ENCODE peak calls at places on chromosomes 4 and X, in five cellular contexts. I, N, U, X and C are unnamed samples.

GRCh38 chr4:110959041-110959643 is 336.3 kb upstream of the PITX2 start:
- DNase-seq in U (no peak), X (no peak), I (no peak), N (no peak), C (no peak)

GRCh38 chr4:5381981-5382441 is 326.3 kb downstream of the EVC2 start:
- DNase-seq in I (no peak), N (no peak), U (no peak), X (no peak), C (no peak)

GRCh38 chr4:143253156-143253555 is 68.4 kb downstream of the USP38 start:
- DNase-seq in N (no peak), U (no peak), X (no peak), I (no peak), C (no peak)

GRCh38 chr4:150493846-150494245 is 88.1 kb upstream of the MAB21L2 start:
- DNase-seq in N (no peak), X (no peak), I (no peak), U (no peak), C (no peak)

GRCh38 chr4:69689530-69690111 is 36.6 kb upstream of the UGT2A1 start:
- DNase-seq in N (no peak), I (peak; percentile 31), U (peak; percentile 9), X (no peak), C (no peak)

GRCh38 chr4:15444276-15444675 is 16.4 kb downstream of the C1QTNF7 start:
- DNase-seq in X (no peak), I (no peak), N (no peak), U (no peak), C (no peak)

GRCh38 chrX:124555036-124555595 is 208.8 kb downstream of the SH2D1A start:
- DNase-seq in U (no peak), I (no peak), X (no peak), N (no peak), C (peak; percentile 4)

GRCh38 chrX:617891-618290 is 12.7 kb upstream of the SHOX start:
- DNase-seq in X (no peak), I (no peak), N (no peak), U (peak; percentile 8), C (no peak)

GRCh38 chrX:125198546-125198945 is 121.1 kb upstream of the TEX13C start:
- DNase-seq in X (no peak), U (no peak), I (no peak), N (no peak), C (no peak)

GRCh38 chr4:129043523-129043922 is 49.8 kb downstream of the SCLT1 start:
- DNase-seq in U (no peak), I (no peak), N (no peak), X (no peak), C (peak; percentile 13)

GRCh38 chrX:147911192-147912022 is at the start of gene FMR1:
- DNase-seq in N (peak; percentile 94), I (peak; percentile 96), U (peak; percentile 96), X (peak; percentile 83), C (peak; percentile 95)

GRCh38 chr4:47550899-47551548 is 65.9 kb downstream of the ATP10D start:
- DNase-seq in I (no peak), U (no peak), N (no peak), X (no peak), C (no peak)

GRCh38 chr4:113561092-113561491 is 200.4 kb downstream of the CAMK2D start:
- DNase-seq in N (no peak), U (no peak), I (no peak), X (no peak), C (no peak)

GRCh38 chr4:80014531-80014930 is 58.5 kb downstream of the ANTXR2 start:
- DNase-seq in X (no peak), I (no peak), N (no peak), U (no peak), C (no peak)

GRCh38 chrX:2550288-2551020 is 49.7 kb upstream of the DHRSX start:
- DNase-seq in I (no peak), U (no peak), X (no peak), N (no peak), C (no peak)

GRCh38 chr4:67198757-67199156 is 346.5 kb downstream of the CENPC start:
- DNase-seq in U (no peak), I (peak; percentile 26), N (no peak), X (peak; percentile 8), C (no peak)

GRCh38 chr4:151744614-151745013 is 16.2 kb downstream of the GATB start:
- DNase-seq in U (no peak), X (no peak), I (peak; percentile 43), N (no peak), C (no peak)

GRCh38 chr4:104022871-104023270 is 303.1 kb upstream of the TACR3 start:
- DNase-seq in N (no peak), I (no peak), X (no peak), U (no peak), C (no peak)

GRCh38 chrX:40663880-40664630 is 16.7 kb upstream of the CXorf38 start:
- DNase-seq in U (no peak), N (no peak), I (no peak), X (peak; percentile 11), C (no peak)

GRCh38 chr4:138448169-138448568 is 206.0 kb upstream of the SLC7A11 start:
- DNase-seq in X (no peak), N (no peak), U (no peak), I (no peak), C (no peak)

GRCh38 chrX:118226060-118226428 is 109.4 kb upstream of the KLHL13 start:
- DNase-seq in I (no peak), U (peak; percentile 15), N (no peak), X (no peak), C (no peak)

GRCh38 chr4:165928601-165929000 is 55.6 kb downstream of the TLL1 start:
- DNase-seq in I (no peak), U (no peak), X (no peak), N (no peak), C (no peak)

GRCh38 chr4:118734491-118735205 is 49.5 kb downstream of the METTL14 start:
- DNase-seq in X (no peak), U (no peak), I (no peak), N (no peak), C (no peak)

GRCh38 chr4:125168531-125168930 is 146.2 kb upstream of the FAT4 start:
- DNase-seq in I (no peak), X (no peak), U (no peak), N (no peak), C (no peak)

GRCh38 chrX:13167444-13168207 is 123.2 kb upstream of the FAM9C start:
- DNase-seq in U (no peak), N (no peak), I (peak; percentile 4), X (no peak), C (peak; percentile 20)

GRCh38 chrX:103687696-103688191 is 1.2 kb upstream of the MORF4L2 start:
- DNase-seq in N (peak; percentile 71), X (peak; percentile 68), I (peak; percentile 67), U (peak; percentile 21), C (peak; percentile 58)

GRCh38 chr4:99821918-99822503 is 5.4 kb downstream of the DAPP1 start:
- DNase-seq in X (no peak), I (peak; percentile 74), N (no peak), U (no peak), C (no peak)

GRCh38 chr4:3480528-3481112 is 17.5 kb downstream of the DOK7 start:
- DNase-seq in U (peak; percentile 92), X (peak; percentile 98), N (peak; percentile 83), I (peak; percentile 65), C (peak; percentile 83)

GRCh38 chrX:39728852-39729587 is 368.7 kb downstream of the BCOR start:
- DNase-seq in X (no peak), I (no peak), N (no peak), U (no peak), C (no peak)

GRCh38 chr4:127888559-127888958 is 7.9 kb downstream of the PLK4 start:
- DNase-seq in X (no peak), N (no peak), I (no peak), U (no peak), C (no peak)

GRCh38 chr4:174387721-174388120 is 104.0 kb downstream of the CEP44 start:
- DNase-seq in N (no peak), I (no peak), X (no peak), U (no peak), C (no peak)

GRCh38 chr4:174383783-174384182 is 100.1 kb downstream of the CEP44 start:
- DNase-seq in I (no peak), N (no peak), U (no peak), X (no peak), C (no peak)

GRCh38 chr4:174394915-174395314 is 111.2 kb downstream of the CEP44 start:
- DNase-seq in I (no peak), N (no peak), X (no peak), U (no peak), C (no peak)

GRCh38 chr4:174388744-174389143 is 105.0 kb downstream of the CEP44 start:
- DNase-seq in I (no peak), N (no peak), U (no peak), X (no peak), C (no peak)

DNA sequence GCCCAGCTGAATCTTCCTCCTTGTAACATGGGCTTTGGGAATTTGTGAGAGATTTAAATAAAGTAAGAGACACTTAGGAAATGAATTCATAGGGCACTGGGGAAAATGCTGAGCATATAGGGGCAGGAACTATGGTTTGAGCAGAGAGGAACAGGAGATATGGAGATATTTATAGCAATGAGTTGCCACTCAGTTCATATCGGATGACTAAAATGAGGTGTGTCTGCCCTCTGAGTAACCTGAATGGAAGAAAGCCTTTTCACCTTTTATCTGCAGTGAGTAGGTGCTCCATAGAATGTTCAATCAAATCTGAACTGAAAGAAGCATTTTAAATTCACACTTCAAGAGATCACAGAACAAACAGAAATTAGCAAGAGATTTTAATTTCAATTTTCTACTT is 105.7 kb downstream of the CEP44 start:
- DNase-seq in X (no peak), U (no peak), N (no peak), I (no peak), C (no peak)
- TF ChIP-seq CTCF in X (no peak), U (no peak), N (no peak), I (no peak), C (no peak)

GRCh38 chr4:92825186-92825715 is 521.5 kb downstream of the GRID2 start:
- DNase-seq in U (no peak), N (no peak), I (no peak), X (no peak), C (no peak)
- TF ChIP-seq CTCF in U (no peak), N (no peak), I (no peak), X (no peak), C (no peak)

DNA sequence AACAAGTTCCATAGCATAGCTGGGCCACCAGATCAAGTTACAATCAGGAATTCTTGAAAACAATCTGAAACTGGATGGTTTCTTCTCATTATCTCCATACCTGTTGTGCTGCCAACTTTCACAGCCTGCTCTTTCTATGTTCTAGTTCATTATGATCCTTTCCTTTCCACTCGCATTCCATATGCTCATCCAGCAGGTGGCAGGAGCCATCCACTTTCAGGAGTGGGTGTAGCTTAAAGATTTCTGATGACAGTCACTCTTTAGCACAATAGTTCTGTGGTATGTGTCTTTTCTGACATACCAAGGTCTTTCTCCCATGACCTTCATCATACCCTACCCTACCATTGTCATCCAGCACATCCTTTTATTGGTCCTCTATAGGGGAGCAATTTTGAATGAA is 46.4 kb downstream of the PAGE2 start:
- DNase-seq in I (peak; percentile 8), X (peak; percentile 19), N (peak; percentile 48), U (no peak), C (peak; percentile 29)
- TF ChIP-seq CTCF in I (no peak), X (no peak), N (no peak), U (peak; percentile 38), C (no peak)

DNA sequence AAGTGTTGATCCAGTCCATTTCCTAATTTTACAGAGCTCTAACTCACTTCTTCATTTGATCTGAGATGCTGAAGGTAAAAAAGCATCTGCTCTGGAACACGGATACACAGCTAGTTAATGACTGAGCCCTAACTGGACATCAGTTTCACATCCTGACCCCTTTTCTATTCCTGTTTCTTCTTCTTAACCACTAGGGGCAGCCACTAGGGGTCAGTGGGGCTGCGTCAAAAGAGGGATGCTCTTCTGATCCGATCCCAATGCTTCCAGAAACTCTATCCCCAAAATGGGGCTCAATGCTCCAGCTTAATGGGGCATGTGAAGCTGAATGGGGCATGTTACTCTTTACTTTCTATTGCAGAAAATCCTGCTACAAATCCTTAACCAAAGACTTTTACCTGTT is 33.4 kb upstream of the PHKA2 start:
- DNase-seq in X (peak; percentile 13), N (no peak), U (peak; percentile 17), I (peak; percentile 26), C (no peak)
- TF ChIP-seq CTCF in X (peak; percentile 50), N (no peak), U (peak; percentile 39), I (peak; percentile 53), C (no peak)